ENCODE peak calls at places on chromosomes 1 and 21, in nine cellular contexts. One of them, this sample, is unnamed.
A peak's percentile ranks its signal among the peaks of the same experiment; 100 is the strongest.

GRCh38 chr1:25019351-25020172 is 89.5 kb upstream of the RUNX3 start:
- DNase-seq in cardiac fibroblast: no peak
- DNase-seq in NCI-H446 treated with DMSO at 0.1 percent for 48 hours: no peak
- DNase-seq in AG09319: no peak
- DNase-seq in glutamatergic neuron: no peak
- DNase-seq in RCC 7860: no peak
- DNase-seq in pancreas: no peak
- DNase-seq in posterior vena cava: no peak
- DNase-seq in SHP77: no peak
- DNase-seq in this sample: no peak

GRCh38 chr1:156100205-156100995 is 14.1 kb upstream of the LMNA start:
- DNase-seq in AG09319: no peak
- DNase-seq in posterior vena cava: no peak
- DNase-seq in NCI-H446 treated with DMSO at 0.1 percent for 48 hours: no peak
- DNase-seq in glutamatergic neuron: no peak
- DNase-seq in cardiac fibroblast: no peak
- DNase-seq in pancreas: no peak
- DNase-seq in SHP77: no peak
- DNase-seq in RCC 7860: peak; percentile 45
- DNase-seq in this sample: no peak

GRCh38 chr1:174191255-174191906 is 32.1 kb downstream of the RABGAP1L start:
- DNase-seq in glutamatergic neuron: no peak
- DNase-seq in SHP77: no peak
- DNase-seq in posterior vena cava: no peak
- DNase-seq in NCI-H446 treated with DMSO at 0.1 percent for 48 hours: no peak
- DNase-seq in AG09319: peak; percentile 71
- DNase-seq in RCC 7860: no peak
- DNase-seq in pancreas: no peak
- DNase-seq in cardiac fibroblast: peak; percentile 22
- DNase-seq in this sample: no peak

GRCh38 chr21:35968564-35968963 is 91.8 kb downstream of the SETD4 start:
- DNase-seq in posterior vena cava: no peak
- DNase-seq in RCC 7860: no peak
- DNase-seq in NCI-H446 treated with DMSO at 0.1 percent for 48 hours: no peak
- DNase-seq in glutamatergic neuron: no peak
- DNase-seq in pancreas: no peak
- DNase-seq in AG09319: no peak
- DNase-seq in SHP77: no peak
- DNase-seq in cardiac fibroblast: no peak
- DNase-seq in this sample: no peak

GRCh38 chr1:85135456-85135798 is 65.4 kb downstream of the SYDE2 start:
- DNase-seq in glutamatergic neuron: no peak
- DNase-seq in posterior vena cava: no peak
- DNase-seq in NCI-H446 treated with DMSO at 0.1 percent for 48 hours: no peak
- DNase-seq in RCC 7860: no peak
- DNase-seq in pancreas: no peak
- DNase-seq in cardiac fibroblast: no peak
- DNase-seq in SHP77: peak; percentile 15
- DNase-seq in AG09319: no peak
- DNase-seq in this sample: no peak

GRCh38 chr1:19398309-19398760 is 86.2 kb downstream of the SLC66A1 start:
- DNase-seq in SHP77: no peak
- DNase-seq in RCC 7860: peak; percentile 98
- DNase-seq in cardiac fibroblast: peak; percentile 96
- DNase-seq in NCI-H446 treated with DMSO at 0.1 percent for 48 hours: no peak
- DNase-seq in posterior vena cava: peak; percentile 87
- DNase-seq in AG09319: no peak
- DNase-seq in pancreas: no peak
- DNase-seq in glutamatergic neuron: no peak
- DNase-seq in this sample: no peak

GRCh38 chr1:94305704-94306103 is 68.3 kb upstream of the ARHGAP29 start:
- DNase-seq in pancreas: no peak
- DNase-seq in RCC 7860: peak; percentile 53
- DNase-seq in posterior vena cava: no peak
- DNase-seq in AG09319: peak; percentile 85
- DNase-seq in glutamatergic neuron: no peak
- DNase-seq in NCI-H446 treated with DMSO at 0.1 percent for 48 hours: no peak
- DNase-seq in SHP77: no peak
- DNase-seq in cardiac fibroblast: peak; percentile 77
- DNase-seq in this sample: no peak

GRCh38 chr1:159922499-159923202 is 2.7 kb downstream of the TAGLN2 start:
- DNase-seq in glutamatergic neuron: peak; percentile 61
- DNase-seq in AG09319: no peak
- DNase-seq in pancreas: peak; percentile 50
- DNase-seq in NCI-H446 treated with DMSO at 0.1 percent for 48 hours: no peak
- DNase-seq in cardiac fibroblast: peak; percentile 60
- DNase-seq in SHP77: no peak
- DNase-seq in posterior vena cava: peak; percentile 88
- DNase-seq in RCC 7860: peak; percentile 36
- DNase-seq in this sample: no peak

GRCh38 chr1:74570797-74571492 is 58.5 kb upstream of the LRRC53 start:
- DNase-seq in SHP77: no peak
- DNase-seq in NCI-H446 treated with DMSO at 0.1 percent for 48 hours: no peak
- DNase-seq in cardiac fibroblast: no peak
- DNase-seq in posterior vena cava: no peak
- DNase-seq in AG09319: no peak
- DNase-seq in RCC 7860: no peak
- DNase-seq in pancreas: no peak
- DNase-seq in glutamatergic neuron: peak; percentile 72
- DNase-seq in this sample: no peak

GRCh38 chr1:204203206-204203767 is 7.0 kb upstream of the KISS1 start:
- DNase-seq in AG09319: no peak
- DNase-seq in posterior vena cava: no peak
- DNase-seq in SHP77: no peak
- DNase-seq in glutamatergic neuron: no peak
- DNase-seq in cardiac fibroblast: no peak
- DNase-seq in pancreas: no peak
- DNase-seq in NCI-H446 treated with DMSO at 0.1 percent for 48 hours: no peak
- DNase-seq in RCC 7860: no peak
- DNase-seq in this sample: no peak

GRCh38 chr21:38766987-38767722 is 38.6 kb upstream of the ETS2 start:
- DNase-seq in pancreas: peak; percentile 29
- DNase-seq in RCC 7860: no peak
- DNase-seq in posterior vena cava: no peak
- DNase-seq in AG09319: no peak
- DNase-seq in NCI-H446 treated with DMSO at 0.1 percent for 48 hours: no peak
- DNase-seq in SHP77: peak; percentile 67
- DNase-seq in glutamatergic neuron: no peak
- DNase-seq in cardiac fibroblast: no peak
- DNase-seq in this sample: no peak

GRCh38 chr1:84698151-84698651 is 7.9 kb upstream of the SSX2IP start:
- DNase-seq in cardiac fibroblast: peak; percentile 89
- DNase-seq in NCI-H446 treated with DMSO at 0.1 percent for 48 hours: peak; percentile 95
- DNase-seq in pancreas: no peak
- DNase-seq in RCC 7860: peak; percentile 30
- DNase-seq in SHP77: no peak
- DNase-seq in glutamatergic neuron: no peak
- DNase-seq in posterior vena cava: no peak
- DNase-seq in AG09319: peak; percentile 66
- DNase-seq in this sample: no peak

GRCh38 chr21:29237110-29238051 is 61.3 kb upstream of the BACH1 start:
- DNase-seq in glutamatergic neuron: no peak
- DNase-seq in posterior vena cava: no peak
- DNase-seq in SHP77: no peak
- DNase-seq in RCC 7860: no peak
- DNase-seq in cardiac fibroblast: no peak
- DNase-seq in NCI-H446 treated with DMSO at 0.1 percent for 48 hours: peak; percentile 77
- DNase-seq in AG09319: no peak
- DNase-seq in pancreas: no peak
- DNase-seq in this sample: no peak

GRCh38 chr1:240468616-240469015 is 143.3 kb downstream of the GREM2 start:
- DNase-seq in cardiac fibroblast: no peak
- DNase-seq in NCI-H446 treated with DMSO at 0.1 percent for 48 hours: no peak
- DNase-seq in glutamatergic neuron: no peak
- DNase-seq in RCC 7860: no peak
- DNase-seq in posterior vena cava: no peak
- DNase-seq in pancreas: no peak
- DNase-seq in AG09319: no peak
- DNase-seq in SHP77: no peak
- DNase-seq in this sample: no peak

GRCh38 chr1:202056644-202057334 is 46.4 kb downstream of the ELF3 start:
- DNase-seq in NCI-H446 treated with DMSO at 0.1 percent for 48 hours: no peak
- DNase-seq in pancreas: peak; percentile 93
- DNase-seq in RCC 7860: no peak
- DNase-seq in SHP77: peak; percentile 95
- DNase-seq in cardiac fibroblast: no peak
- DNase-seq in AG09319: no peak
- DNase-seq in glutamatergic neuron: no peak
- DNase-seq in posterior vena cava: no peak
- DNase-seq in this sample: no peak

GRCh38 chr1:29513357-29513756 is 277.0 kb downstream of the PTPRU start:
- DNase-seq in RCC 7860: peak; percentile 54
- DNase-seq in AG09319: no peak
- DNase-seq in cardiac fibroblast: peak; percentile 32
- DNase-seq in NCI-H446 treated with DMSO at 0.1 percent for 48 hours: peak; percentile 22
- DNase-seq in SHP77: peak; percentile 79
- DNase-seq in glutamatergic neuron: peak; percentile 90
- DNase-seq in posterior vena cava: peak; percentile 75
- DNase-seq in pancreas: peak; percentile 21
- DNase-seq in this sample: no peak

GRCh38 chr1:241323510-241323909 is 33.5 kb downstream of the RGS7 start:
- DNase-seq in AG09319: no peak
- DNase-seq in posterior vena cava: no peak
- DNase-seq in NCI-H446 treated with DMSO at 0.1 percent for 48 hours: no peak
- DNase-seq in glutamatergic neuron: no peak
- DNase-seq in RCC 7860: no peak
- DNase-seq in SHP77: no peak
- DNase-seq in pancreas: no peak
- DNase-seq in cardiac fibroblast: peak; percentile 68
- DNase-seq in this sample: no peak

GRCh38 chr1:85838238-85838637 is 130.0 kb upstream of the ZNHIT6 start:
- DNase-seq in NCI-H446 treated with DMSO at 0.1 percent for 48 hours: no peak
- DNase-seq in glutamatergic neuron: no peak
- DNase-seq in pancreas: no peak
- DNase-seq in SHP77: no peak
- DNase-seq in AG09319: no peak
- DNase-seq in RCC 7860: no peak
- DNase-seq in cardiac fibroblast: no peak
- DNase-seq in posterior vena cava: no peak
- DNase-seq in this sample: no peak

GRCh38 chr1:170692866-170693575 is 29.1 kb downstream of the PRRX1 start:
- DNase-seq in RCC 7860: no peak
- DNase-seq in SHP77: no peak
- DNase-seq in glutamatergic neuron: no peak
- DNase-seq in AG09319: no peak
- DNase-seq in NCI-H446 treated with DMSO at 0.1 percent for 48 hours: peak; percentile 75
- DNase-seq in pancreas: no peak
- DNase-seq in posterior vena cava: no peak
- DNase-seq in cardiac fibroblast: peak; percentile 88
- DNase-seq in this sample: no peak

GRCh38 chr1:52348704-52349301 is 17.2 kb downstream of the CC2D1B start:
- DNase-seq in AG09319: no peak
- DNase-seq in cardiac fibroblast: peak; percentile 39
- DNase-seq in SHP77: peak; percentile 27
- DNase-seq in NCI-H446 treated with DMSO at 0.1 percent for 48 hours: no peak
- DNase-seq in RCC 7860: no peak
- DNase-seq in pancreas: no peak
- DNase-seq in posterior vena cava: no peak
- DNase-seq in glutamatergic neuron: peak; percentile 68
- DNase-seq in this sample: no peak

GRCh38 chr21:15291621-15292266 is 226.9 kb upstream of the NRIP1 start:
- DNase-seq in SHP77: no peak
- DNase-seq in cardiac fibroblast: no peak
- DNase-seq in NCI-H446 treated with DMSO at 0.1 percent for 48 hours: no peak
- DNase-seq in pancreas: peak; percentile 35
- DNase-seq in glutamatergic neuron: no peak
- DNase-seq in AG09319: no peak
- DNase-seq in RCC 7860: no peak
- DNase-seq in posterior vena cava: no peak
- DNase-seq in this sample: no peak

GRCh38 chr1:178038372-178038771 is 55.5 kb upstream of the RASAL2 start:
- DNase-seq in AG09319: no peak
- DNase-seq in posterior vena cava: no peak
- DNase-seq in cardiac fibroblast: no peak
- DNase-seq in SHP77: no peak
- DNase-seq in NCI-H446 treated with DMSO at 0.1 percent for 48 hours: no peak
- DNase-seq in pancreas: no peak
- DNase-seq in RCC 7860: no peak
- DNase-seq in glutamatergic neuron: no peak
- DNase-seq in this sample: no peak

This sample was measured in anterior cingulate cortex.